ENCODE peak calls at places on chromosome 20, in seven cellular contexts. I is DMS79, C is WTC11, H is A673, J is NCI-H1417, F is fibroblast of mammary gland, R is hippocampal formation. V is an unnamed sample.

GRCh38 chr20:14310977-14311654 is 26.3 kb downstream of the FLRT3 start:
- DNase-seq in I (no peak), C (no peak), F (no peak), H (no peak), J (no peak), R (no peak), V (no peak)

GRCh38 chr20:50399917-50400704 is 110.1 kb upstream of the PTPN1 start:
- DNase-seq in R (no peak), H (no peak), C (no peak), I (no peak), J (peak; percentile 55), F (no peak), V (no peak)

GRCh38 chr20:18666803-18667460 is 79.1 kb downstream of the DTD1 start:
- DNase-seq in F (peak; percentile 12), C (no peak), I (peak; percentile 98), R (no peak), J (peak; percentile 96), H (no peak), V (no peak)

GRCh38 chr20:21796059-21796458 is 90.6 kb downstream of the PAX1 start:
- DNase-seq in I (no peak), J (peak; percentile 19), R (no peak), C (peak; percentile 40), F (no peak), H (peak; percentile 7), V (no peak)

GRCh38 chr20:57622579-57623381 is 2.6 kb upstream of the ZBP1 start:
- DNase-seq in F (peak; percentile 62), I (peak; percentile 5), J (peak; percentile 80), R (no peak), H (peak; percentile 50), C (peak; percentile 85), V (no peak)

GRCh38 chr20:35467339-35468224 is 12.2 kb downstream of the CEP250 start:
- DNase-seq in J (no peak), F (peak; percentile 88), H (no peak), R (no peak), C (no peak), I (no peak), V (no peak)

GRCh38 chr20:57902478-57902877 is 192.7 kb upstream of the PMEPA1 start:
- DNase-seq in J (no peak), H (no peak), I (no peak), C (no peak), F (peak; percentile 28), R (no peak), V (no peak)

GRCh38 chr20:46701986-46702385 is 7.5 kb upstream of the SLC2A10 start:
- DNase-seq in C (no peak), J (no peak), F (no peak), H (no peak), I (no peak), R (no peak), V (no peak)

GRCh38 chr20:38307371-38308046 is 3.6 kb downstream of the BPI start:
- DNase-seq in F (peak; percentile 74), R (no peak), J (no peak), H (no peak), C (no peak), I (no peak), V (no peak)

GRCh38 chr20:48198951-48199431 is 413.7 kb upstream of the SULF2 start:
- DNase-seq in C (no peak), F (peak; percentile 43), H (peak; percentile 86), I (no peak), R (no peak), J (no peak), V (no peak)

GRCh38 chr20:32682508-32682987 is 8.8 kb upstream of the C20orf203 start:
- DNase-seq in I (no peak), H (no peak), C (no peak), F (no peak), J (no peak), R (no peak), V (no peak)

GRCh38 chr20:51562334-51563140 is 20.0 kb upstream of the NFATC2 start:
- DNase-seq in H (peak; percentile 83), R (peak; percentile 71), J (peak; percentile 76), C (peak; percentile 63), F (peak; percentile 95), I (no peak), V (peak; percentile 83)

GRCh38 chr20:41533537-41534136 is 84.5 kb downstream of the CHD6 start:
- DNase-seq in F (no peak), R (no peak), H (no peak), I (no peak), C (no peak), J (peak; percentile 78), V (no peak)

GRCh38 chr20:19378057-19378456 is 165.6 kb downstream of the SLC24A3 start:
- DNase-seq in H (no peak), C (no peak), R (no peak), J (no peak), F (no peak), I (no peak), V (no peak)

GRCh38 chr20:4724459-4725262 is 3.0 kb downstream of the PRND start:
- DNase-seq in F (no peak), R (peak; percentile 11), I (no peak), H (no peak), C (no peak), J (no peak), V (no peak)

GRCh38 chr20:43925786-43926185 is 11.1 kb downstream of the TOX2 start:
- DNase-seq in C (no peak), R (no peak), H (peak; percentile 92), I (peak; percentile 30), F (peak; percentile 46), J (peak; percentile 26), V (no peak)

GRCh38 chr20:10487354-10488115 is 52.4 kb downstream of the SLX4IP start:
- DNase-seq in H (no peak), I (peak; percentile 58), C (no peak), J (peak; percentile 57), R (no peak), F (peak; percentile 78), V (no peak)

GRCh38 chr20:58994390-58995159 is 12.5 kb downstream of the CTSZ start:
- DNase-seq in I (no peak), J (no peak), H (no peak), F (no peak), R (no peak), C (no peak), V (no peak)

GRCh38 chr20:431012-431904 is 23.2 kb downstream of the RBCK1 start:
- DNase-seq in H (peak; percentile 71), I (no peak), J (peak; percentile 81), R (peak; percentile 73), C (peak; percentile 75), F (peak; percentile 64), V (peak; percentile 47)